ENCODE peak calls at places on chromosome 16, in six cellular contexts. H is RWPE2, S is neural progenitor cell, G is AG10803, N is cardiac muscle cell, P is fibroblast of villous mesenchyme. J is an unnamed sample.

GRCh38 chr16:56965939-56966515 is 4.3 kb downstream of the CETP start:
- DNase-seq in S (no peak), H (no peak), P (no peak), N (peak), G (no peak), J (peak)

GRCh38 chr16:67393111-67393789 is at the start of gene TPPP3:
- DNase-seq in P (peak), S (peak), H (no peak), G (peak), N (peak), J (peak)

GRCh38 chr16:30183961-30184429 is 593 bp downstream of the CORO1A start:
- DNase-seq in G (no peak), S (no peak), H (no peak), P (no peak), N (no peak), J (no peak)

GRCh38 chr16:65445313-65446260 is 323.7 kb upstream of the CDH11 start:
- DNase-seq in H (no peak), S (no peak), P (no peak), G (peak), N (peak), J (peak)

GRCh38 chr16:85014311-85014710 is 3.0 kb upstream of the ZDHHC7 start:
- DNase-seq in N (no peak), H (no peak), P (no peak), G (no peak), S (no peak), J (no peak)

GRCh38 chr16:2031081-2031577 is 4.4 kb downstream of the NHERF2 start:
- DNase-seq in G (no peak), H (no peak), S (no peak), P (no peak), N (no peak), J (no peak)

GRCh38 chr16:59719121-59719520 is 985.0 kb upstream of the GOT2 start:
- DNase-seq in G (peak), N (no peak), P (no peak), S (no peak), H (no peak), J (no peak)

GRCh38 chr16:89358030-89359005 is 132.0 kb downstream of the ANKRD11 start:
- DNase-seq in N (no peak), H (no peak), G (no peak), P (no peak), S (no peak), J (no peak)

GRCh38 chr16:17235147-17235817 is 235.5 kb downstream of the XYLT1 start:
- DNase-seq in G (no peak), H (no peak), P (no peak), N (no peak), S (no peak), J (no peak)

GRCh38 chr16:88869673-88869980 is 3.2 kb upstream of the PABPN1L start:
- DNase-seq in P (no peak), H (no peak), S (no peak), N (no peak), G (no peak), J (no peak)

GRCh38 chr16:81500833-81501521 is 56.4 kb downstream of the CMIP start:
- DNase-seq in H (no peak), P (peak), S (no peak), G (peak), N (peak), J (peak)

GRCh38 chr16:81830845-81831600 is 51.9 kb downstream of the PLCG2 start:
- DNase-seq in G (no peak), N (no peak), H (no peak), S (no peak), P (no peak), J (no peak)

GRCh38 chr16:85178006-85178591 is 65.8 kb upstream of the CIBAR2 start:
- DNase-seq in P (no peak), H (no peak), N (no peak), G (no peak), S (no peak), J (no peak)

GRCh38 chr16:17346774-17347569 is 123.8 kb downstream of the XYLT1 start:
- DNase-seq in P (no peak), H (no peak), G (no peak), N (no peak), S (no peak), J (no peak)

GRCh38 chr16:87662254-87663204 is 60.2 kb downstream of the JPH3 start:
- DNase-seq in P (no peak), N (no peak), H (no peak), S (no peak), G (no peak), J (no peak)
- TF ChIP-seq CTCF in P (no peak), N (no peak), H (no peak), S (peak), G (no peak), J (no peak)

GRCh38 chr16:9008335-9009260 is 44.9 kb upstream of the USP7 start:
- DNase-seq in N (peak), S (peak), H (no peak), P (peak), G (peak), J (peak)
- H3K4me3 ChIP-seq in N (no peak), S (no peak), H (no peak), P (peak), G (peak), J (peak)

DNA sequence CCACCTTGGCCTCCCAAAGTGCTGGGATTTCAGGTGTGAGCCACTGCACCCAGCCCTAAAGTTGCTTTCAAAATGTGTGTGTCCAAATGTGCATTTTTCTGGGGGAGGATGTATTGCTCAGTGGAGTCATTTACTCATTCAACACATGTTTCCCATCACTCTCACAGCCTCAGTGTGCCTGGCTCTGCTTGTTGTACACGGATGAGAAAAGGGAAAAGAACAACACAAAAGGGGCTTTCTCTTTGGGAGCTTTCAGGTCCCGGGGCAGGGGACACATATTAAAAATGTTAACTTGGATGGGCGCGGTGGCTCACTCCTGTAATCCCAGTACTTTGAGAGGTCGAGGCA is 1.7 kb upstream of the PPL start:
- DNase-seq in N (peak), S (no peak), G (peak), P (peak), H (no peak), J (peak)
- TF ChIP-seq CTCF in N (no peak), S (no peak), G (no peak), P (no peak), H (no peak), J (no peak)

DNA sequence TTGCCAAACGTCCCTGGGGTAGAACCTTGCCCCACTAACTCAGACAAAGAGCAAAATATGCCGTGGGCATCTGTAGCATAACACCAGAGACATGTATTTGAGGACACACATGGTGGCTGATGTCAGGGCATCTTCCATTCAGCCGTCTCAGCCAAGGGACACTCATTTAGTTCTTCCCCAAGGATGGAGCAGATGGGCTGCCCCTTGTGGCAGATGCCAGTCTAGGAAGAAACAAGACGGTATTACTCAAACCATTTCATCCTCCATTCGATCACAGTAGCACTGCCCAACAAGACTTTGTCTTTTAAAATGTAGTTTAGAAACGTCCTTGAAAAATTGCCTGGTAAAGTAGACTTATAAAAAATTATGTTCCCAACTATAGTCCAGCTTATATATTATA is 937.6 kb upstream of the EEF2KMT start:
- DNase-seq in P (no peak), S (no peak), N (no peak), G (no peak), H (no peak), J (no peak)
- H3K4me3 ChIP-seq in P (no peak), S (no peak), N (no peak), G (no peak), H (no peak), J (no peak)

DNA sequence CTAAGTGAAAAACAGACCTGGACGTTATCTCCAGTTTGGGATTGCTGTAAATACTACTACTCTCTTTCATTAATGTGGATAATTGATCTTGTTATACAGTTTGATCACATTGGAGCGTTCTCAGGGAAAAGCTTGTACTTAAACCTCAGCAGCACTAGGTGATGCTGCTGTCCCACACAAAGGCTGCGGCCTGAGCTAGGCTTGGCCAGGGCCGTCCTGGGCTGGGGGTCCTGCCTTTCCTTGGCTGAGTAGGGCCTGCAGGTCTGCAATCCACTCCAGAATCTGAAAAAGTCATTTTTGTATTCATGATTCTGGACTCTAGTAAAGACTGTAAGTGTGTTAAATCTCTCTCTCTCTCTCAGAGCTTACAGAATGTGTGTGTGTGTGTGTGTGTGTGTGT is 23.7 kb upstream of the PMFBP1 start:
- DNase-seq in S (peak), H (no peak), G (no peak), P (no peak), N (no peak), J (no peak)
- TF ChIP-seq CTCF in S (peak), H (no peak), G (no peak), P (no peak), N (no peak), J (peak)

DNA sequence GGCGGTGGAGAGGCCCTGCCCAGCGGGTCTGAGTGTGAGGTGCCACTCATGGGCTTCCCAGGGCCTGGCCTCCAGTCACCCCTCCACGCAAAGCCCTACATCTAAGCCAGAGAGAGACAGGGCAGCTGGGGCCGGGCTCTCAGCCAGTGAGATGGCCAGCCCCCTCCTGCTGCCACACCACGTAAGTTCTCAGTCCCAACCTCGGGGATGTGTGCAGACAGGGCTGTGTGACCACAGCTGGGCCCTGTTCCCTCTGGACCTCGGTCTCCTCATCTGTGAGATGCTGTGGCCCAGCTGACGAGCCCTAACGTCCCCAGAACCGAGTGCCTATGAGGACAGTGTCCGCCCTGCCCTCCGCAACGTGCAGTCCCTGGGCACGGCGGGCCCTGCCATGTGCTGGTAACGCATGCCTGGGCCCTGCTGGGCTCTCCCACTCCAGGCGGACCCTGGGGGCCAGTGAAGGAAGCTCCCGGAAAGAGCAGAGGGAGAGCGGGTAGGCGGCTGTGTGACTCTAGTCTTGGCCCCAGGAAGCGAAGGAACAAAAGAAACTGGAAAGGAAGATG is 11.2 kb downstream of the VASN start:
- DNase-seq in P (no peak), H (no peak), G (no peak), S (no peak), N (no peak), J (no peak)
- H3K4me3 ChIP-seq in P (no peak), H (no peak), G (no peak), S (no peak), N (no peak), J (no peak)

GRCh38 chr16:80038566-80038965 is 438.0 kb upstream of the MAF start:
- DNase-seq in H (no peak), G (no peak), N (no peak), S (no peak), P (no peak), J (no peak)
- TF ChIP-seq CTCF in H (no peak), G (no peak), N (no peak), S (no peak), P (no peak), J (no peak)

J was measured in foreskin fibroblast.